ENCODE peak calls at places on chromosomes 2 and 18, in ten cellular contexts. One of them, this sample, is unnamed.

GRCh38 chr2:231679906-231680283 is 28.4 kb upstream of the PTMA start:
- DNase-seq in lower lobe of right lung: no peak
- DNase-seq in upper lobe of right lung: no peak
- DNase-seq in stomach: no peak
- DNase-seq in endodermal cell: no peak
- DNase-seq in neural progenitor cell: peak; percentile 82
- DNase-seq in ovary: no peak
- DNase-seq in tibial nerve: no peak
- DNase-seq in uterus: no peak
- DNase-seq in WERI-Rb-1: peak; percentile 85
- DNase-seq in this sample: no peak

GRCh38 chr2:161990741-161991140 is 83.3 kb downstream of the DPP4 start:
- DNase-seq in upper lobe of right lung: no peak
- DNase-seq in tibial nerve: no peak
- DNase-seq in neural progenitor cell: no peak
- DNase-seq in ovary: no peak
- DNase-seq in endodermal cell: no peak
- DNase-seq in WERI-Rb-1: no peak
- DNase-seq in uterus: no peak
- DNase-seq in lower lobe of right lung: no peak
- DNase-seq in stomach: no peak
- DNase-seq in this sample: no peak

GRCh38 chr2:133777607-133778006 is 209.3 kb upstream of the NCKAP5 start:
- DNase-seq in neural progenitor cell: no peak
- DNase-seq in stomach: no peak
- DNase-seq in ovary: no peak
- DNase-seq in lower lobe of right lung: no peak
- DNase-seq in endodermal cell: no peak
- DNase-seq in WERI-Rb-1: no peak
- DNase-seq in uterus: no peak
- DNase-seq in tibial nerve: no peak
- DNase-seq in upper lobe of right lung: no peak
- DNase-seq in this sample: no peak

GRCh38 chr2:88692187-88692586 is 714 bp downstream of the RPIA start:
- DNase-seq in upper lobe of right lung: peak; percentile 72
- DNase-seq in endodermal cell: peak; percentile 70
- DNase-seq in stomach: peak; percentile 40
- DNase-seq in WERI-Rb-1: no peak
- DNase-seq in tibial nerve: no peak
- DNase-seq in ovary: no peak
- DNase-seq in uterus: no peak
- DNase-seq in neural progenitor cell: no peak
- DNase-seq in lower lobe of right lung: peak; percentile 52
- DNase-seq in this sample: no peak

GRCh38 chr2:234681206-234681605 is 184.3 kb upstream of the ARL4C start:
- DNase-seq in lower lobe of right lung: no peak
- DNase-seq in WERI-Rb-1: no peak
- DNase-seq in ovary: no peak
- DNase-seq in tibial nerve: no peak
- DNase-seq in neural progenitor cell: no peak
- DNase-seq in uterus: no peak
- DNase-seq in endodermal cell: peak; percentile 2
- DNase-seq in stomach: no peak
- DNase-seq in upper lobe of right lung: no peak
- DNase-seq in this sample: no peak

GRCh38 chr18:22848618-22849017 is 84.5 kb upstream of the RBBP8 start:
- DNase-seq in neural progenitor cell: no peak
- DNase-seq in uterus: peak; percentile 59
- DNase-seq in stomach: no peak
- DNase-seq in ovary: no peak
- DNase-seq in upper lobe of right lung: no peak
- DNase-seq in tibial nerve: no peak
- DNase-seq in lower lobe of right lung: no peak
- DNase-seq in WERI-Rb-1: no peak
- DNase-seq in endodermal cell: no peak
- DNase-seq in this sample: no peak

GRCh38 chr2:135916232-135916631 is 40.0 kb upstream of the MCM6 start:
- DNase-seq in lower lobe of right lung: no peak
- DNase-seq in upper lobe of right lung: no peak
- DNase-seq in endodermal cell: no peak
- DNase-seq in tibial nerve: no peak
- DNase-seq in uterus: no peak
- DNase-seq in neural progenitor cell: peak; percentile 20
- DNase-seq in ovary: no peak
- DNase-seq in stomach: no peak
- DNase-seq in WERI-Rb-1: no peak
- DNase-seq in this sample: no peak

GRCh38 chr2:101883860-101884259 is 107.9 kb upstream of the IL1R2 start:
- DNase-seq in stomach: no peak
- DNase-seq in lower lobe of right lung: no peak
- DNase-seq in neural progenitor cell: peak; percentile 54
- DNase-seq in uterus: no peak
- DNase-seq in WERI-Rb-1: no peak
- DNase-seq in upper lobe of right lung: no peak
- DNase-seq in endodermal cell: no peak
- DNase-seq in tibial nerve: no peak
- DNase-seq in ovary: no peak
- DNase-seq in this sample: no peak

GRCh38 chr2:152925540-152926448 is 207.4 kb downstream of the ARL6IP6 start:
- DNase-seq in endodermal cell: peak; percentile 95
- DNase-seq in tibial nerve: no peak
- DNase-seq in stomach: peak; percentile 33
- DNase-seq in WERI-Rb-1: peak; percentile 87
- DNase-seq in neural progenitor cell: peak; percentile 86
- DNase-seq in ovary: peak; percentile 53
- DNase-seq in uterus: peak; percentile 62
- DNase-seq in upper lobe of right lung: peak; percentile 73
- DNase-seq in lower lobe of right lung: peak; percentile 60
- DNase-seq in this sample: peak; percentile 49

DNA sequence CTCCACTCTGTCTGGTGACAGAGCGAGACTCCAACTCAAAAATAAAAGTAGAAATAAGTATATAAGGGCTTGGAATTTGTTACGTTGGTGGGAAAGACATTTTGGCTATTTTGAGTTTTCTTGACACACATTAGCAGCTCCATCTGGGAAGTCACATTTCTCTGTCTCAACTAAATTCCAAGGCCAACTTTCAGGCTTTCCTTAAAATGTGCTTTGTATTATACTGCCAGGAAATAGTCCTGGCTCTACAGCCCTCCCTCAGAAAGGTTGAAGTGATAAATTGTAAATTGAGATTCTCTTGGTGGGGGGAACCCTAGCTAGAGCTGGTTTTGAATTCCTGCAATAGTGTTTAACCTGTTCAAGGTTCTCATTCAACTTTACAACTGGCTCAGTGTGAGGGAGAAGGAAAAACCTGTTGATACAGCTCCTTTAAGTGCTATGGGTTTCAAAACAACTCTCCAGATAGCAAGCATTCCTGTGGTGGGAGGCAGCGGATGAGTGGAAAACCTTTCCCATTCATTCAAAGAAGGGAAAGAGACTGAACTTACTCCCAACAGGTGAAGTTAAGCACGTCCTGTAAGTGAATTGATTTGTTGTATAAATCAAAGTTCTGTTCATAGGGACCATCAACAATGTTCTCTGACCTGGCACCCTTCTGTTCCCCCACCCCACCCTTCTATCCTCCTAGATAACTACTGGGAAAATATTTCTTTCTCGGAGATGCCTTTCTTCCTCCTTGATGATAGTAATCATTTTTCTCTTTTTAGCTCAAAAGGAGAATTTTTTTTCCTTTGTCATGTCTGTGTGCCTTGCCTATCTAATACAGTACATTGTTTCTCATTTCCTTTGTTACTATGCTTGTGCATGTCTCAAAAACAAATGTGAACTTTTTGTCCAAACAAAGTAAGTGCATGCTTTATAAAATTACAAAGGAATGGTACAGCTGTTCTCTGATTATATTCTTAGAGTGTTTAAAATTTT is 44.2 kb upstream of the SLC39A10 start:
- DNase-seq in stomach: no peak
- DNase-seq in upper lobe of right lung: no peak
- DNase-seq in ovary: no peak
- DNase-seq in lower lobe of right lung: no peak
- DNase-seq in neural progenitor cell: peak; percentile 78
- DNase-seq in tibial nerve: no peak
- DNase-seq in endodermal cell: peak; percentile 88
- DNase-seq in WERI-Rb-1: no peak
- DNase-seq in uterus: no peak
- DNase-seq in this sample: no peak
- H3K4me3 ChIP-seq in stomach: no peak overlapping the region
- H3K4me3 ChIP-seq in upper lobe of right lung: no peak overlapping the region
- H3K4me3 ChIP-seq in ovary: no peak overlapping the region
- H3K4me3 ChIP-seq in lower lobe of right lung: peak overlapping the region; percentile 18
- H3K4me3 ChIP-seq in neural progenitor cell: peak overlapping the region; percentile 6
- H3K4me3 ChIP-seq in tibial nerve: no peak overlapping the region
- H3K4me3 ChIP-seq in endodermal cell: peak overlapping the region; percentile 67
- H3K4me3 ChIP-seq in WERI-Rb-1: no peak overlapping the region
- H3K4me3 ChIP-seq in uterus: no peak overlapping the region
- H3K4me3 ChIP-seq in this sample: no peak overlapping the region

GRCh38 chr18:49045585-49045984 is 94.8 kb upstream of the SMAD7 start:
- DNase-seq in upper lobe of right lung: no peak
- DNase-seq in neural progenitor cell: no peak
- DNase-seq in endodermal cell: peak; percentile 59
- DNase-seq in WERI-Rb-1: no peak
- DNase-seq in lower lobe of right lung: no peak
- DNase-seq in ovary: no peak
- DNase-seq in uterus: no peak
- DNase-seq in tibial nerve: no peak
- DNase-seq in stomach: no peak
- DNase-seq in this sample: no peak

GRCh38 chr18:49046125-49046524 is 95.4 kb upstream of the SMAD7 start:
- DNase-seq in lower lobe of right lung: no peak
- DNase-seq in WERI-Rb-1: no peak
- DNase-seq in ovary: no peak
- DNase-seq in stomach: no peak
- DNase-seq in endodermal cell: no peak
- DNase-seq in uterus: no peak
- DNase-seq in upper lobe of right lung: no peak
- DNase-seq in tibial nerve: no peak
- DNase-seq in neural progenitor cell: no peak
- DNase-seq in this sample: no peak

GRCh38 chr18:49047540-49047939 is 96.8 kb upstream of the SMAD7 start:
- DNase-seq in stomach: no peak
- DNase-seq in neural progenitor cell: no peak
- DNase-seq in ovary: no peak
- DNase-seq in WERI-Rb-1: no peak
- DNase-seq in endodermal cell: no peak
- DNase-seq in lower lobe of right lung: no peak
- DNase-seq in upper lobe of right lung: no peak
- DNase-seq in uterus: no peak
- DNase-seq in tibial nerve: no peak
- DNase-seq in this sample: no peak

GRCh38 chr18:49050462-49050861 is 99.7 kb upstream of the SMAD7 start:
- DNase-seq in endodermal cell: no peak
- DNase-seq in upper lobe of right lung: no peak
- DNase-seq in tibial nerve: no peak
- DNase-seq in lower lobe of right lung: no peak
- DNase-seq in uterus: no peak
- DNase-seq in neural progenitor cell: no peak
- DNase-seq in WERI-Rb-1: no peak
- DNase-seq in stomach: no peak
- DNase-seq in ovary: no peak
- DNase-seq in this sample: no peak

DNA sequence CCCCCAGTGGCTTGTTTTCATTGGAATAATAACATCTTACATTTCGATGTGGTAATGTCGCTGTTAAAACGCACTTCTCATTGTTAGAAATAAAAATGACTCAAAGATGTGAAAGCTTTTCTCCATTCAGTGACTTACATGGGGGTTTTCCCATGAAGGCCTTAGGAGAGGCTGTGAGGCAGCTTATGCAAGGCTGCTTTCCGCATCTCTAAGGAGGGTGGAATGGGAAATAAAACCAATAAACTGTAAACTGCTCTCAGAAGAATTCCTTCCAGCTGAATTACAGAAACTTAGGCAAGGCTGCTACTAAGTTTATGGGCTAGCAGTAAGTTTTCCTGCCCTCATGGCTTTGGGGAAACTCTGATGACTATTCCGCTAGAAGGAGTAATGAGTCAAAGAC is 97.6 kb upstream of the SMAD7 start:
- DNase-seq in upper lobe of right lung: no peak
- DNase-seq in lower lobe of right lung: no peak
- DNase-seq in WERI-Rb-1: no peak
- DNase-seq in uterus: no peak
- DNase-seq in ovary: no peak
- DNase-seq in endodermal cell: no peak
- DNase-seq in neural progenitor cell: no peak
- DNase-seq in stomach: no peak
- DNase-seq in tibial nerve: no peak
- DNase-seq in this sample: no peak
- TF ChIP-seq CTCF in upper lobe of right lung: no peak
- TF ChIP-seq CTCF in lower lobe of right lung: no peak
- TF ChIP-seq CTCF in WERI-Rb-1: no peak
- TF ChIP-seq CTCF in uterus: no peak
- TF ChIP-seq CTCF in ovary: no peak
- TF ChIP-seq CTCF in endodermal cell: no peak
- TF ChIP-seq CTCF in neural progenitor cell: no peak
- TF ChIP-seq CTCF in stomach: no peak
- TF ChIP-seq CTCF in tibial nerve: no peak
- TF ChIP-seq CTCF in this sample: no peak

DNA sequence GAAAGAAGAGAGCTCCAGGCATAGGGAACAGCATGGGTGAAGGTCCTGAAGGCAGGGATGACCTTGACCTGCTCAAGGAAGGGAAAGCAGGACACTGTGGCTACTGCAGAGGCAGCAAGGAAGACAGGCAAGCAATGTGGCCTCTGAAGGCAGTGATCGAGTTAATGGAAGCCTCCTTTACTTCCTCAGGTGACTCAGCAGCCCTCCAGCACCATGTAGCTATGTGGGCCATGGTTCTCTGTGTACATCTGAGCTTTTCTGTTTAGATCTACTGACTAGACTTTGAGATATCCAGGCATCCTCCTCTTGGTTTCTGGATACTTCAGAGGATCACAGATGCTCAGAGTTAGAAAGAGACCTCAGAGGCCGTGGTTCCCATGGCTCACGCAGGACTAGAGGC is 107.3 kb upstream of the PID1 start:
- DNase-seq in uterus: no peak
- DNase-seq in endodermal cell: no peak
- DNase-seq in neural progenitor cell: no peak
- DNase-seq in tibial nerve: no peak
- DNase-seq in ovary: no peak
- DNase-seq in upper lobe of right lung: no peak
- DNase-seq in stomach: no peak
- DNase-seq in WERI-Rb-1: no peak
- DNase-seq in lower lobe of right lung: no peak
- DNase-seq in this sample: no peak
- H3K27ac ChIP-seq in uterus: no peak overlapping the region
- H3K27ac ChIP-seq in endodermal cell: no peak overlapping the region
- H3K27ac ChIP-seq in neural progenitor cell: no peak overlapping the region
- H3K27ac ChIP-seq in tibial nerve: no peak overlapping the region
- H3K27ac ChIP-seq in ovary: no peak overlapping the region
- H3K27ac ChIP-seq in upper lobe of right lung: no peak overlapping the region
- H3K27ac ChIP-seq in stomach: no peak overlapping the region
- H3K27ac ChIP-seq in WERI-Rb-1: no peak overlapping the region
- H3K27ac ChIP-seq in lower lobe of right lung: no peak overlapping the region
- H3K27ac ChIP-seq in this sample: no peak overlapping the region

DNA sequence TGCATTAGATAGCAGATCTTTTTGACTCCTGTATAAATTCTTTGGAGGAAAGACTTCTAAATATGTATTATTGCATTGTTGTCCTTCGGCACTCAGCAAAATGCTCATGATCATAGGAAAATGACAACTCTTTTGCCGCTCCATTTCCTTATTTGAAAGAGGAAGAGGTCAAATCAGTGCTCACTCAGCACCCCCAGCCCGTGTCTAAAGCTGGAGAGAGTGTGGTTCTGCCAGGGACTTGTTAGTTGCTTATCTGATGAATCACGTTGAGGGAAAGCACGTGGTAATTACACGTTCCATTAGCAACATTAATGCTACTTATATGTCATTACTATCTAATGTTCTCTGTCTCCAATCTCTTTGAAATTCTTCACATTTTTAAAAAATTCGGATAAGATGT is 46.0 kb upstream of the MBP start:
- DNase-seq in stomach: no peak
- DNase-seq in uterus: no peak
- DNase-seq in upper lobe of right lung: no peak
- DNase-seq in tibial nerve: no peak
- DNase-seq in ovary: no peak
- DNase-seq in lower lobe of right lung: no peak
- DNase-seq in WERI-Rb-1: no peak
- DNase-seq in neural progenitor cell: no peak
- DNase-seq in endodermal cell: no peak
- DNase-seq in this sample: no peak
- H3K4me3 ChIP-seq in stomach: no peak overlapping the region
- H3K4me3 ChIP-seq in uterus: no peak overlapping the region
- H3K4me3 ChIP-seq in upper lobe of right lung: no peak overlapping the region
- H3K4me3 ChIP-seq in tibial nerve: no peak overlapping the region
- H3K4me3 ChIP-seq in ovary: no peak overlapping the region
- H3K4me3 ChIP-seq in lower lobe of right lung: no peak overlapping the region
- H3K4me3 ChIP-seq in WERI-Rb-1: no peak overlapping the region
- H3K4me3 ChIP-seq in neural progenitor cell: no peak overlapping the region
- H3K4me3 ChIP-seq in endodermal cell: no peak overlapping the region
- H3K4me3 ChIP-seq in this sample: no peak overlapping the region